ENCODE peak calls at places on chromosomes 11 and 22, in four cellular contexts. One of them, this sample, is unnamed.

GRCh38 chr11:113504071-113504470 is 28.9 kb upstream of the DRD2 start:
- DNase-seq in activated CD4-positive, alpha-beta memory T cell treated with anti-CD3 and anti-CD28 coated beads for 36 hours: no peak
- DNase-seq in GM19239: no peak
- DNase-seq in NCI-H2029 treated with DMSO at 0.1 percent for 48 hours: no peak
- DNase-seq in this sample: no peak

GRCh38 chr11:35997908-35998307 is 54.0 kb downstream of the LDLRAD3 start:
- DNase-seq in activated CD4-positive, alpha-beta memory T cell treated with anti-CD3 and anti-CD28 coated beads for 36 hours: no peak
- DNase-seq in GM19239: no peak
- DNase-seq in NCI-H2029 treated with DMSO at 0.1 percent for 48 hours: no peak
- DNase-seq in this sample: no peak

GRCh38 chr22:48651036-48651890 is 1176.4 kb downstream of the BRD1 start:
- DNase-seq in activated CD4-positive, alpha-beta memory T cell treated with anti-CD3 and anti-CD28 coated beads for 36 hours: no peak
- DNase-seq in GM19239: no peak
- DNase-seq in NCI-H2029 treated with DMSO at 0.1 percent for 48 hours: peak
- DNase-seq in this sample: no peak

GRCh38 chr11:76768091-76769047 is 14.8 kb upstream of the TSKU start:
- DNase-seq in activated CD4-positive, alpha-beta memory T cell treated with anti-CD3 and anti-CD28 coated beads for 36 hours: peak
- DNase-seq in GM19239: no peak
- DNase-seq in NCI-H2029 treated with DMSO at 0.1 percent for 48 hours: peak
- DNase-seq in this sample: peak

GRCh38 chr11:27545946-27546345 is 39.4 kb upstream of the LIN7C start:
- DNase-seq in activated CD4-positive, alpha-beta memory T cell treated with anti-CD3 and anti-CD28 coated beads for 36 hours: no peak
- DNase-seq in GM19239: no peak
- DNase-seq in NCI-H2029 treated with DMSO at 0.1 percent for 48 hours: no peak
- DNase-seq in this sample: peak

GRCh38 chr22:38347181-38347943 is 30.1 kb upstream of the CSNK1E start:
- DNase-seq in activated CD4-positive, alpha-beta memory T cell treated with anti-CD3 and anti-CD28 coated beads for 36 hours: no peak
- DNase-seq in GM19239: no peak
- DNase-seq in NCI-H2029 treated with DMSO at 0.1 percent for 48 hours: no peak
- DNase-seq in this sample: peak

GRCh38 chr22:40055143-40055926 is 60.6 kb downstream of the FAM83F start:
- DNase-seq in activated CD4-positive, alpha-beta memory T cell treated with anti-CD3 and anti-CD28 coated beads for 36 hours: peak
- DNase-seq in GM19239: no peak
- DNase-seq in NCI-H2029 treated with DMSO at 0.1 percent for 48 hours: no peak
- DNase-seq in this sample: no peak

GRCh38 chr11:120674537-120674936 is 163.0 kb downstream of the GRIK4 start:
- DNase-seq in activated CD4-positive, alpha-beta memory T cell treated with anti-CD3 and anti-CD28 coated beads for 36 hours: no peak
- DNase-seq in GM19239: no peak
- DNase-seq in NCI-H2029 treated with DMSO at 0.1 percent for 48 hours: no peak
- DNase-seq in this sample: no peak

GRCh38 chr22:26481694-26482093 is 1.9 kb downstream of the HPS4 start:
- DNase-seq in activated CD4-positive, alpha-beta memory T cell treated with anti-CD3 and anti-CD28 coated beads for 36 hours: peak
- DNase-seq in GM19239: no peak
- DNase-seq in NCI-H2029 treated with DMSO at 0.1 percent for 48 hours: no peak
- DNase-seq in this sample: no peak

GRCh38 chr11:86136542-86136941 is 67.7 kb upstream of the PICALM start:
- DNase-seq in activated CD4-positive, alpha-beta memory T cell treated with anti-CD3 and anti-CD28 coated beads for 36 hours: no peak
- DNase-seq in GM19239: no peak
- DNase-seq in NCI-H2029 treated with DMSO at 0.1 percent for 48 hours: no peak
- DNase-seq in this sample: no peak

GRCh38 chr11:115084191-115084590 is 405.9 kb downstream of the NXPE2 start:
- DNase-seq in activated CD4-positive, alpha-beta memory T cell treated with anti-CD3 and anti-CD28 coated beads for 36 hours: no peak
- DNase-seq in GM19239: no peak
- DNase-seq in NCI-H2029 treated with DMSO at 0.1 percent for 48 hours: no peak
- DNase-seq in this sample: peak

GRCh38 chr11:75195164-75195962 is 44.5 kb downstream of the SLCO2B1 start:
- DNase-seq in activated CD4-positive, alpha-beta memory T cell treated with anti-CD3 and anti-CD28 coated beads for 36 hours: no peak
- DNase-seq in GM19239: no peak
- DNase-seq in NCI-H2029 treated with DMSO at 0.1 percent for 48 hours: peak
- DNase-seq in this sample: no peak

GRCh38 chr22:17917490-17917983 is 106.8 kb downstream of the MICAL3 start:
- DNase-seq in activated CD4-positive, alpha-beta memory T cell treated with anti-CD3 and anti-CD28 coated beads for 36 hours: peak
- DNase-seq in GM19239: no peak
- DNase-seq in NCI-H2029 treated with DMSO at 0.1 percent for 48 hours: no peak
- DNase-seq in this sample: no peak

GRCh38 chr11:34601085-34601444 is 19.8 kb upstream of the EHF start:
- DNase-seq in activated CD4-positive, alpha-beta memory T cell treated with anti-CD3 and anti-CD28 coated beads for 36 hours: no peak
- DNase-seq in GM19239: no peak
- DNase-seq in NCI-H2029 treated with DMSO at 0.1 percent for 48 hours: no peak
- DNase-seq in this sample: no peak

GRCh38 chr22:42582987-42583386 is 29.2 kb downstream of the SERHL2 start:
- DNase-seq in activated CD4-positive, alpha-beta memory T cell treated with anti-CD3 and anti-CD28 coated beads for 36 hours: no peak
- DNase-seq in GM19239: no peak
- DNase-seq in NCI-H2029 treated with DMSO at 0.1 percent for 48 hours: no peak
- DNase-seq in this sample: no peak

GRCh38 chr22:50731811-50732624 is 6.0 kb upstream of the ACR start:
- DNase-seq in activated CD4-positive, alpha-beta memory T cell treated with anti-CD3 and anti-CD28 coated beads for 36 hours: peak
- DNase-seq in GM19239: peak
- DNase-seq in NCI-H2029 treated with DMSO at 0.1 percent for 48 hours: no peak
- DNase-seq in this sample: peak

GRCh38 chr11:45885921-45886721 is 670 bp downstream of the MAPK8IP1 start:
- DNase-seq in activated CD4-positive, alpha-beta memory T cell treated with anti-CD3 and anti-CD28 coated beads for 36 hours: no peak
- DNase-seq in GM19239: no peak
- DNase-seq in NCI-H2029 treated with DMSO at 0.1 percent for 48 hours: no peak
- DNase-seq in this sample: peak

GRCh38 chr11:99275521-99275920 is 254.8 kb downstream of the CNTN5 start:
- DNase-seq in activated CD4-positive, alpha-beta memory T cell treated with anti-CD3 and anti-CD28 coated beads for 36 hours: no peak
- DNase-seq in GM19239: no peak
- DNase-seq in NCI-H2029 treated with DMSO at 0.1 percent for 48 hours: no peak
- DNase-seq in this sample: no peak

GRCh38 chr11:119791047-119791446 is 62.0 kb upstream of the NECTIN1 start:
- DNase-seq in activated CD4-positive, alpha-beta memory T cell treated with anti-CD3 and anti-CD28 coated beads for 36 hours: no peak
- DNase-seq in GM19239: no peak
- DNase-seq in NCI-H2029 treated with DMSO at 0.1 percent for 48 hours: no peak
- DNase-seq in this sample: peak

GRCh38 chr11:113593698-113594308 is 112.3 kb downstream of the TMPRSS5 start:
- DNase-seq in activated CD4-positive, alpha-beta memory T cell treated with anti-CD3 and anti-CD28 coated beads for 36 hours: peak
- DNase-seq in GM19239: no peak
- DNase-seq in NCI-H2029 treated with DMSO at 0.1 percent for 48 hours: no peak
- DNase-seq in this sample: no peak

GRCh38 chr11:118434123-118434552 is 2.2 kb upstream of the KMT2A start:
- DNase-seq in activated CD4-positive, alpha-beta memory T cell treated with anti-CD3 and anti-CD28 coated beads for 36 hours: no peak
- DNase-seq in GM19239: no peak
- DNase-seq in NCI-H2029 treated with DMSO at 0.1 percent for 48 hours: no peak
- DNase-seq in this sample: no peak

GRCh38 chr11:31397239-31397834 is 27.7 kb downstream of the DNAJC24 start:
- DNase-seq in activated CD4-positive, alpha-beta memory T cell treated with anti-CD3 and anti-CD28 coated beads for 36 hours: no peak
- DNase-seq in GM19239: peak
- DNase-seq in NCI-H2029 treated with DMSO at 0.1 percent for 48 hours: peak
- DNase-seq in this sample: peak

GRCh38 chr11:76315182-76315853 is 65.6 kb downstream of the THAP12 start:
- DNase-seq in activated CD4-positive, alpha-beta memory T cell treated with anti-CD3 and anti-CD28 coated beads for 36 hours: no peak
- DNase-seq in GM19239: no peak
- DNase-seq in NCI-H2029 treated with DMSO at 0.1 percent for 48 hours: no peak
- DNase-seq in this sample: no peak

GRCh38 chr11:103910721-103911120 is 125.7 kb upstream of the DDI1 start:
- DNase-seq in activated CD4-positive, alpha-beta memory T cell treated with anti-CD3 and anti-CD28 coated beads for 36 hours: no peak
- DNase-seq in GM19239: no peak
- DNase-seq in NCI-H2029 treated with DMSO at 0.1 percent for 48 hours: no peak
- DNase-seq in this sample: no peak

GRCh38 chr22:20037419-20037818 is 16.5 kb downstream of the TANGO2 start:
- DNase-seq in activated CD4-positive, alpha-beta memory T cell treated with anti-CD3 and anti-CD28 coated beads for 36 hours: peak
- DNase-seq in GM19239: no peak
- DNase-seq in NCI-H2029 treated with DMSO at 0.1 percent for 48 hours: no peak
- DNase-seq in this sample: no peak

GRCh38 chr11:99199336-99199735 is 178.6 kb downstream of the CNTN5 start:
- DNase-seq in activated CD4-positive, alpha-beta memory T cell treated with anti-CD3 and anti-CD28 coated beads for 36 hours: no peak
- DNase-seq in GM19239: no peak
- DNase-seq in NCI-H2029 treated with DMSO at 0.1 percent for 48 hours: no peak
- DNase-seq in this sample: no peak

GRCh38 chr22:47343611-47344010 is 581.2 kb downstream of the TBC1D22A start:
- DNase-seq in activated CD4-positive, alpha-beta memory T cell treated with anti-CD3 and anti-CD28 coated beads for 36 hours: no peak
- DNase-seq in GM19239: no peak
- DNase-seq in NCI-H2029 treated with DMSO at 0.1 percent for 48 hours: no peak
- DNase-seq in this sample: no peak

GRCh38 chr11:96037267-96037990 is 113.5 kb upstream of the MTMR2 start:
- DNase-seq in activated CD4-positive, alpha-beta memory T cell treated with anti-CD3 and anti-CD28 coated beads for 36 hours: no peak
- DNase-seq in GM19239: no peak
- DNase-seq in NCI-H2029 treated with DMSO at 0.1 percent for 48 hours: no peak
- DNase-seq in this sample: peak

GRCh38 chr22:38424525-38425080 is 30.4 kb downstream of the KCNJ4 start:
- DNase-seq in activated CD4-positive, alpha-beta memory T cell treated with anti-CD3 and anti-CD28 coated beads for 36 hours: no peak
- DNase-seq in GM19239: no peak
- DNase-seq in NCI-H2029 treated with DMSO at 0.1 percent for 48 hours: no peak
- DNase-seq in this sample: no peak